ENCODE peak calls at places on chromosomes 7 and 10, in six cellular contexts. R, V, K, M, H and U are unnamed samples.

GRCh38 chr10:90306187-90306586 is 551.7 kb downstream of the HTR7 start:
- DNase-seq in H (no peak), R (no peak), K (no peak), M (peak; percentile 96), V (no peak), U (no peak)

GRCh38 chr10:118865998-118866778 is 111.4 kb upstream of the CACUL1 start:
- DNase-seq in K (no peak), R (no peak), H (no peak), M (no peak), V (no peak), U (peak; percentile 26)

GRCh38 chr7:25968205-25968993 is 183.6 kb upstream of the NFE2L3 start:
- DNase-seq in H (no peak), R (peak; percentile 37), V (no peak), M (no peak), K (no peak), U (no peak)

GRCh38 chr7:2575733-2576350 is 17.1 kb downstream of the IQCE start:
- DNase-seq in R (no peak), V (no peak), M (no peak), H (no peak), K (no peak), U (no peak)

GRCh38 chr7:117839507-117839906 is 33.7 kb downstream of the CTTNBP2 start:
- DNase-seq in H (no peak), R (no peak), K (no peak), M (no peak), V (no peak), U (no peak)

GRCh38 chr10:83212632-83213349 is 926.5 kb upstream of the GHITM start:
- DNase-seq in K (no peak), M (no peak), R (no peak), V (no peak), H (no peak), U (no peak)

GRCh38 chr10:52215745-52216361 is 98.2 kb upstream of the DKK1 start:
- DNase-seq in V (no peak), K (peak; percentile 37), H (peak; percentile 24), M (peak; percentile 65), R (peak; percentile 43), U (peak; percentile 36)

GRCh38 chr10:117616179-117616578 is 73.6 kb downstream of the EMX2 start:
- DNase-seq in H (no peak), M (no peak), R (no peak), V (no peak), K (no peak), U (no peak)

GRCh38 chr10:9342865-9343450 is 1288.5 kb downstream of the GATA3 start:
- DNase-seq in K (no peak), V (no peak), R (no peak), H (no peak), M (peak; percentile 8), U (no peak)

GRCh38 chr7:91957236-91957635 is 16.6 kb downstream of the AKAP9 start:
- DNase-seq in R (no peak), H (no peak), K (no peak), M (no peak), V (no peak), U (no peak)

GRCh38 chr10:50551894-50552293 is 71.9 kb downstream of the SGMS1 start:
- DNase-seq in M (no peak), K (no peak), V (no peak), H (no peak), R (no peak), U (no peak)

GRCh38 chr7:11612737-11613136 is 219.3 kb downstream of the THSD7A start:
- DNase-seq in R (no peak), K (no peak), M (no peak), V (no peak), H (no peak), U (no peak)

GRCh38 chr10:63430091-63430998 is 35.4 kb downstream of the JMJD1C start:
- DNase-seq in V (no peak), M (no peak), R (no peak), K (no peak), H (no peak), U (no peak)

GRCh38 chr10:132107211-132107946 is 41.6 kb downstream of the JAKMIP3 start:
- DNase-seq in M (no peak), K (no peak), V (no peak), H (no peak), R (peak; percentile 20), U (peak; percentile 80)

GRCh38 chr10:132104471-132105301 is 38.9 kb downstream of the JAKMIP3 start:
- DNase-seq in M (no peak), V (no peak), R (peak; percentile 17), H (no peak), K (no peak), U (no peak)

GRCh38 chr10:132106431-132106830 is 40.7 kb downstream of the JAKMIP3 start:
- DNase-seq in V (no peak), M (no peak), K (no peak), R (peak; percentile 16), H (no peak), U (no peak)

GRCh38 chr10:132104062-132104461 is 38.3 kb downstream of the JAKMIP3 start:
- DNase-seq in M (no peak), H (no peak), V (no peak), R (peak; percentile 17), K (no peak), U (no peak)

GRCh38 chr10:132105302-132105995 is 39.7 kb downstream of the JAKMIP3 start:
- DNase-seq in R (peak; percentile 20), V (no peak), M (no peak), H (no peak), K (no peak), U (no peak)
- H3K4me1 ChIP-seq in R (no peaks in the 10 kb centered on the region), V (no peaks in the 10 kb centered on the region), M (no peaks in the 10 kb centered on the region), H (no peaks in the 10 kb centered on the region), K (no peaks in the 10 kb centered on the region), U (no peaks in the 10 kb centered on the region)

GRCh38 chr7:151514461-151515396 is 5.0 kb downstream of the RHEB start:
- DNase-seq in K (no peak), M (no peak), V (no peak), H (no peak), R (no peak), U (no peak)
- H3K4me3 ChIP-seq in K (no peak overlapping the region), M (no peak overlapping the region), V (no peak overlapping the region), H (no peak overlapping the region), R (no peak overlapping the region), U (no peak overlapping the region)

GRCh38 chr7:42212541-42213090 is 24.4 kb downstream of the GLI3 start:
- DNase-seq in K (no peak), R (no peak), H (no peak), M (no peak), V (no peak), U (no peak)
- H3K4me1 ChIP-seq in K (no peaks in the 10 kb centered on the region), R (peaks cover 20% of the 10 kb centered on the region), H (no peaks in the 10 kb centered on the region), M (no peaks in the 10 kb centered on the region), V (no peaks in the 10 kb centered on the region), U (peaks cover 42% of the 10 kb centered on the region)

DNA sequence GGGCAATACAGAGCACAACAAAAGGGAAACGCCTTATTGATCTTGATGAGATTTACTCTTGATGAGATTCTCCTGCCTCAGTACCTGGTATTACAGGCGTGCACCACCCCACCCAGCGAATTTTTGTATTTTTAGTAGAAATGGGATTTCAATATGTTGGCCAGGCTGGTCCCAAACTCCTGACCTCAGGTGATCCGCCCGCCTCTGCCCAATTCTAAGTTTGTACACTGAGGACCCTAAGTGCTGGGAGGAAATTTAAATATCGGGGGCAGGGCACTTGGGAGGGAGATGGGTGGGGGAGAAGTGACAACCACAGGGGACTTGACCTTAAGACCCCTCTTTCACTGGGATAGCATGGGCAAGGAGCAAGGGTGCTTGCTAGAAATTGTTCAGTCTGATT is 14.1 kb downstream of the HNRNPF start:
- DNase-seq in M (no peak), H (no peak), R (no peak), V (no peak), K (no peak), U (no peak)
- H3K4me3 ChIP-seq in M (peak overlapping the region; percentile 67), H (peak overlapping the region; percentile 65), R (peak overlapping the region; percentile 67), V (no peak overlapping the region), K (peak overlapping the region; percentile 90), U (no peak overlapping the region)

GRCh38 chr10:108597031-108597430 is 1326.3 kb downstream of the XPNPEP1 start:
- DNase-seq in K (no peak), R (no peak), M (no peak), V (no peak), H (no peak), U (no peak)
- H3K4me1 ChIP-seq in K (no peaks in the 10 kb centered on the region), R (no peaks in the 10 kb centered on the region), M (no peaks in the 10 kb centered on the region), V (no peaks in the 10 kb centered on the region), H (no peaks in the 10 kb centered on the region), U (no peaks in the 10 kb centered on the region)

DNA sequence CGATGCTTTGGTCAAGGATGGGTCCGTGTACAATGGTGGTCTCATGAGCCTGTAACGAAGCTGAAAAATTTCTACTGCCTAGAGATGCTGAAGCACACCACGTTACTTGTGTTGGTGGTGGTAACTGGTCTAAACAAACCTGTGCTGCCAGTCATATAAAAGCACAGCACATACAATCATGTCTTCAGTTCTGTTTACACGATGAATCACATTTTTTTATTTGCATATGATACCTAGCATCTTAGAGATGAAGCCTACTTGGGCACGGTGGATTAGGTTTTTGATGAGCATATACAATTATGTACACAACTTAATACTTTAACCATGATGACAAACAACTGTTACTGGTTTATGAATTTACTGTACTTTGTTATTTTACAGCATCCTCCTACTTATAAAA is 201.0 kb downstream of the ZMYND11 start:
- DNase-seq in R (no peak), V (no peak), H (no peak), M (no peak), K (no peak), U (no peak)
- H3K4me3 ChIP-seq in R (no peak overlapping the region), V (no peak overlapping the region), H (no peak overlapping the region), M (no peak overlapping the region), K (no peak overlapping the region), U (no peak overlapping the region)